ENCODE peak calls at places on chromosomes 11 and 22, in nine cellular contexts. W is HCT116, P is HepG2, R is transverse colon, H is prostate gland, Q is H1, V is K562, E is endothelial cell of umbilical vein, Y is stomach. U is an unnamed sample.

GRCh38 chr11:96254087-96254486 is 88.9 kb downstream of the MAML2 start:
- DNase-seq in H (no peak), R (peak), Q (no peak), E (peak), W (no peak), P (peak), Y (no peak), V (no peak), U (no peak)

GRCh38 chr22:46681010-46681409 is 57.0 kb downstream of the CERK start:
- DNase-seq in H (no peak), Y (no peak), W (no peak), V (peak), Q (peak), R (no peak), P (peak), E (no peak), U (no peak)

GRCh38 chr11:40274017-40274416 is 1185.4 kb downstream of the LRRC4C start:
- DNase-seq in Y (no peak), W (no peak), V (no peak), P (no peak), H (no peak), E (peak), Q (no peak), R (no peak), U (no peak)

GRCh38 chr22:17981497-17981896 is 42.9 kb downstream of the MICAL3 start:
- DNase-seq in W (no peak), Q (no peak), E (no peak), V (no peak), Y (no peak), R (no peak), P (no peak), H (no peak), U (no peak)

GRCh38 chr11:73949912-73950311 is 914 bp upstream of the DNAJB13 start:
- DNase-seq in V (no peak), H (no peak), P (no peak), W (no peak), R (no peak), Q (no peak), Y (no peak), E (no peak), U (peak)

GRCh38 chr11:22246992-22247391 is 54.1 kb downstream of the ANO5 start:
- DNase-seq in P (no peak), R (no peak), Y (no peak), H (no peak), Q (no peak), E (no peak), W (no peak), V (no peak), U (no peak)

GRCh38 chr11:22703040-22703439 is 36.6 kb downstream of the GAS2 start:
- DNase-seq in E (peak), R (no peak), Q (no peak), W (peak), Y (no peak), P (peak), V (no peak), H (peak), U (no peak)

GRCh38 chr11:100849009-100849913 is 162.2 kb downstream of the ARHGAP42 start:
- DNase-seq in H (no peak), Y (no peak), P (no peak), Q (no peak), W (no peak), V (no peak), R (no peak), E (peak), U (no peak)

GRCh38 chr11:99316761-99317475 is 296.2 kb downstream of the CNTN5 start:
- DNase-seq in W (no peak), Y (no peak), V (no peak), E (no peak), H (no peak), Q (no peak), R (no peak), P (no peak), U (no peak)

GRCh38 chr11:2164861-2165555 is 4.0 kb upstream of the INS start:
- DNase-seq in W (no peak), V (no peak), R (no peak), P (no peak), H (no peak), Q (no peak), E (no peak), Y (no peak), U (no peak)

GRCh38 chr11:15145151-15145550 is 30.4 kb downstream of the INSC start:
- DNase-seq in Q (no peak), P (no peak), R (no peak), V (no peak), E (no peak), W (no peak), H (no peak), Y (no peak), U (no peak)

GRCh38 chr11:2758751-2759150 is 59.0 kb upstream of the KCNQ1OT1 start:
- DNase-seq in V (no peak), W (no peak), H (no peak), R (peak), Q (peak), P (no peak), Y (no peak), E (no peak), U (no peak)

GRCh38 chr22:38505595-38506117 is 455 bp downstream of the DDX17 start:
- DNase-seq in E (peak), H (peak), R (peak), Q (no peak), Y (peak), V (peak), P (no peak), W (no peak), U (peak)

GRCh38 chr11:22778642-22779041 is 51.0 kb downstream of the SVIP start:
- DNase-seq in P (peak), Q (no peak), V (no peak), W (no peak), E (no peak), H (no peak), Y (no peak), R (no peak), U (no peak)

GRCh38 chr11:70423523-70424505 is 25.5 kb downstream of the CTTN start:
- DNase-seq in H (no peak), V (peak), R (no peak), Q (no peak), P (peak), E (no peak), Y (no peak), W (no peak), U (no peak)

GRCh38 chr11:67024410-67024809 is 1.5 kb downstream of the SYT12 start:
- DNase-seq in E (no peak), W (no peak), H (no peak), R (no peak), P (no peak), Y (no peak), Q (no peak), V (no peak), U (no peak)

GRCh38 chr11:83070878-83071640 is 638 bp downstream of the RAB30 start:
- DNase-seq in R (peak), H (peak), P (no peak), W (no peak), Y (no peak), V (peak), E (no peak), Q (no peak), U (peak)

GRCh38 chr11:83070044-83070877 is 1.4 kb downstream of the RAB30 start:
- DNase-seq in H (no peak), V (no peak), R (no peak), Y (no peak), P (no peak), Q (no peak), E (peak), W (no peak), U (no peak)

GRCh38 chr11:83073248-83073647 is 1.6 kb upstream of the RAB30 start:
- DNase-seq in Q (no peak), E (no peak), P (no peak), W (no peak), R (no peak), H (no peak), V (no peak), Y (no peak), U (no peak)

GRCh38 chr11:83072689-83073242 is 1.1 kb upstream of the RAB30 start:
- DNase-seq in H (no peak), P (no peak), E (no peak), Y (no peak), V (no peak), W (no peak), Q (no peak), R (no peak), U (no peak)

GRCh38 chr11:83071641-83072591 is at the start of gene RAB30:
- DNase-seq in E (peak), P (peak), W (peak), V (peak), R (peak), H (peak), Y (peak), Q (peak), U (peak)
- TF ChIP-seq POLR2A in E (peak), P (peak), W (peak), V (peak), R (peak), H (peak), Y (peak), Q (peak), U (peak)

GRCh38 chr11:495537-495931 is 11.5 kb downstream of the RNH1 start:
- DNase-seq in Y (no peak), Q (no peak), W (no peak), P (no peak), E (peak), H (no peak), V (no peak), R (no peak), U (no peak)

GRCh38 chr11:496834-497564 is 10.0 kb downstream of the RNH1 start:
- DNase-seq in Y (no peak), P (no peak), E (no peak), W (no peak), H (no peak), R (no peak), V (no peak), Q (peak), U (no peak)

GRCh38 chr11:499201-500076 is 7.6 kb downstream of the RNH1 start:
- DNase-seq in V (no peak), W (no peak), H (no peak), Q (no peak), E (no peak), R (no peak), P (no peak), Y (no peak), U (no peak)

GRCh38 chr11:498297-499181 is 8.5 kb downstream of the RNH1 start:
- DNase-seq in E (no peak), Q (no peak), Y (no peak), P (no peak), H (no peak), V (no peak), R (no peak), W (no peak), U (no peak)

GRCh38 chr11:497565-498296 is 9.3 kb downstream of the RNH1 start:
- DNase-seq in Y (no peak), W (no peak), P (no peak), Q (no peak), V (no peak), E (no peak), R (no peak), H (no peak), U (no peak)
- TF ChIP-seq CTCF in Y (no peak), W (no peak), P (no peak), Q (no peak), V (no peak), E (no peak), R (no peak), H (no peak), U (no peak)

GRCh38 chr11:92550411-92550810 is 325.8 kb downstream of the FAT3 start:
- DNase-seq in Q (peak), W (no peak), P (no peak), R (no peak), H (peak), Y (peak), E (no peak), V (no peak), U (no peak)
- TF ChIP-seq POLR2AphosphoS5 in Q (no peak), W (no peak), P (no peak), R (no peak), H (no peak), Y (no peak), E (no peak), V (no peak), U (no peak)

GRCh38 chr11:118679483-118679882 is at the start of gene TREH:
- DNase-seq in Y (peak), R (peak), W (no peak), Q (no peak), E (no peak), P (peak), H (no peak), V (no peak), U (no peak)
- TF ChIP-seq POLR2A in Y (no peak), R (peak), W (no peak), Q (no peak), E (no peak), P (peak), H (no peak), V (no peak), U (no peak)